ENCODE peak calls at places on chromosomes 7 and 10, in nine cellular contexts. B is stomach, Q is tibial nerve, N is A549, J is ovary, X is GM12878, Y is suprapubic skin, F is transverse colon, G is HepG2. O is an unnamed sample.

GRCh38 chr10:112519129-112519761 is 72.2 kb downstream of the VTI1A start:
- DNase-seq in B (no peak), J (no peak), X (no peak), F (peak), Q (no peak), Y (no peak), G (no peak), N (no peak), O (no peak)

GRCh38 chr7:35422715-35423114 is 168.8 kb upstream of the TBX20 start:
- DNase-seq in F (no peak), Q (no peak), N (no peak), J (no peak), G (no peak), B (no peak), X (no peak), Y (no peak), O (no peak)

GRCh38 chr7:39042706-39043105 is 65.0 kb downstream of the POU6F2 start:
- DNase-seq in F (no peak), Q (no peak), J (no peak), B (no peak), Y (no peak), G (no peak), N (no peak), X (no peak), O (no peak)

GRCh38 chr10:43665054-43665453 is 16.4 kb upstream of the ZNF32 start:
- DNase-seq in G (no peak), B (no peak), J (no peak), X (no peak), N (no peak), F (no peak), Q (no peak), Y (no peak), O (no peak)

GRCh38 chr10:44382131-44382858 is 2.6 kb downstream of the CXCL12 start:
- DNase-seq in Q (no peak), Y (peak), J (no peak), G (no peak), X (no peak), F (no peak), B (peak), N (no peak), O (peak)

GRCh38 chr10:3570855-3571266 is 214.1 kb downstream of the KLF6 start:
- DNase-seq in J (no peak), B (no peak), N (no peak), Y (no peak), Q (peak), G (no peak), F (no peak), X (no peak), O (peak)

GRCh38 chr7:105346593-105347322 is 42.0 kb downstream of the SRPK2 start:
- DNase-seq in Q (no peak), G (no peak), J (no peak), B (no peak), X (no peak), F (no peak), N (no peak), Y (no peak), O (no peak)

GRCh38 chr7:28037220-28038010 is 143.2 kb downstream of the JAZF1 start:
- DNase-seq in N (peak), Q (no peak), X (peak), Y (no peak), F (no peak), G (peak), B (no peak), J (no peak), O (no peak)

GRCh38 chr7:113008755-113009154 is 77.9 kb downstream of the GPR85 start:
- DNase-seq in N (no peak), B (no peak), Q (no peak), F (no peak), J (no peak), Y (no peak), G (no peak), X (no peak), O (no peak)

GRCh38 chr7:496528-497295 is 22.9 kb downstream of the PDGFA start:
- DNase-seq in Y (no peak), X (no peak), Q (no peak), N (no peak), J (no peak), B (no peak), F (no peak), G (no peak), O (peak)

GRCh38 chr10:33249137-33249536 is 85.3 kb downstream of the NRP1 start:
- DNase-seq in J (no peak), N (no peak), X (no peak), B (no peak), G (no peak), Q (no peak), F (no peak), Y (no peak), O (no peak)

GRCh38 chr7:99693427-99694200 is 13.8 kb upstream of the CYP3A5 start:
- DNase-seq in G (peak), J (no peak), Y (no peak), F (peak), N (no peak), B (peak), Q (no peak), X (no peak), O (no peak)

GRCh38 chr7:108420482-108420908 is 35.7 kb downstream of the NRCAM start:
- DNase-seq in J (no peak), F (no peak), Q (no peak), X (no peak), N (peak), Y (no peak), G (no peak), B (no peak), O (no peak)

GRCh38 chr7:152313879-152314604 is 121.8 kb downstream of the KMT2C start:
- DNase-seq in F (no peak), J (no peak), B (no peak), N (peak), Q (no peak), Y (no peak), X (no peak), G (no peak), O (no peak)

GRCh38 chr7:491958-492713 is 27.5 kb downstream of the PDGFA start:
- DNase-seq in F (no peak), X (no peak), J (no peak), Q (no peak), Y (no peak), G (no peak), B (no peak), N (no peak), O (peak)

DNA sequence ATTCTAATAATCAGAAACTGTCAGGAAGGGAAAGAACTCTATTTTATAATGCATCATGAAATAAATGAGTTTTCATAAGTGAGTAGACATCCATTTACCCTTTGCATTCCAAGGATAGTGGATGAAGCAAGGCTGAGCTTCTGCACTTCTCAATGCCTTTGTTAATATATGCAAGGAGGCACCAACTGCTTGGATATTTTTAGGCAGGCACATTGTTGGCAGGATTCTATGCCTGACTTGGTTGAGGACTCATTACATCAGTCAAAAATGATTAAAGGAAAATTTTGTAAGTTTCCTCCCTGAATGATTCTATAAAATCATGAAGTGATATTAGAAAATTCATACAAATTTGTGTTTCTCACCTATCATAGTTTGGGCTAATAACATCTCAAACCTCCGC is 612.2 kb upstream of the POM121L12 start:
- DNase-seq in X (no peak), G (no peak), Q (no peak), Y (no peak), J (no peak), B (no peak), N (no peak), F (no peak), O (no peak)
- TF ChIP-seq EP300 in X (no peak), G (no peak), Q (no peak), Y (no peak), J (no peak), B (no peak), N (no peak), F (no peak), O (no peak)

GRCh38 chr10:47340613-47341170 is 7.5 kb upstream of the RBP3 start:
- DNase-seq in J (no peak), F (peak), Q (peak), G (peak), B (peak), X (peak), Y (peak), N (peak), O (no peak)
- TF ChIP-seq EP300 in J (no peak), F (no peak), Q (no peak), G (no peak), B (no peak), X (no peak), Y (no peak), N (no peak), O (no peak)

DNA sequence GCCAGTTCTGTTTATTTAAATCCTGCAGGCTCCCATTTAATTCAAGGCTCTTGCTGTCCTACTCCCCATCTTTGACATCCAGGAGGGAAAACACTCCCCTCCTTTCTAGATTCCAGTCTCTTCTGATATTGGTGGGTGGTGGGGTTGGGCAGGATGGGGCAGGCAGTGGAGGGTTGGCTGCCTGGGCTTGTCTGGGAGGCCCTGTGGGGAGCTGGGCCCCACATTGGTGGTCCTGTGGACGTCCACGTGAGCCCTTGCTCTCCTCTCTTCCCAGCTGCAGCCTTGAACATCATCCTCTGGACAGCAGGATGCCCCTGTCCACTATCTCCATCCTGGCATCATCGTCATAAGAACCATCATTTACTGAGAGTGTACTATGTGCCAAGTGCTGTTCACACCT is 108.9 kb upstream of the PCBD1 start:
- DNase-seq in N (no peak), B (no peak), F (no peak), G (no peak), Y (no peak), X (no peak), J (no peak), Q (no peak), O (no peak)
- TF ChIP-seq EP300 in N (no peak), B (no peak), F (no peak), G (no peak), Y (no peak), X (no peak), J (no peak), Q (no peak), O (no peak)

GRCh38 chr10:105044902-105045301 is 403.8 kb downstream of the SORCS3 start:
- DNase-seq in B (no peak), Y (no peak), N (no peak), G (no peak), Q (no peak), X (no peak), J (no peak), F (no peak), O (no peak)
- TF ChIP-seq EP300 in B (no peak), Y (no peak), N (no peak), G (no peak), Q (no peak), X (no peak), J (no peak), F (no peak), O (no peak)

GRCh38 chr10:96473866-96474265 is 39.9 kb downstream of the TLL2 start:
- DNase-seq in Y (no peak), F (no peak), J (no peak), G (no peak), N (no peak), X (no peak), Q (no peak), B (no peak), O (no peak)

GRCh38 chr10:96482815-96483588 is 30.7 kb downstream of the TLL2 start:
- DNase-seq in F (no peak), N (no peak), J (no peak), Y (no peak), B (no peak), X (no peak), Q (no peak), G (no peak), O (no peak)

DNA sequence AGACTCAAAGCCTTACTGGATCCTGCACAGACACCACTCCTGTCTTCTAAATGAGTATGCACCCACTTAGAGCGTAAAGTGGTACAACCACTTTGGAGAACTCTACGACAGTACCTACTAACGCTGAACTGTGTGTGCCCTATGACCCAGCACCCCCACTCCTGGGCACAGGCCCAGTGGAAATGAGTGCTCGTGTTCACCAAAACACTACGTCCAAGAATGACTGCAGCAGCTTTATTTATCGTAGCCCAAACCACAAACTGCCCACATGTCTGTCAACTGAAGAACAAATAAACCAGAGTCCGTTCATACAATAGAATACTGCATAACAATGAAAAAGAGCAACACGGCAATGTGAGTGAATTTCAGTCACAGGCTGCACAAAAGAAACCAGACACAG is 35.4 kb downstream of the TLL2 start:
- DNase-seq in Q (no peak), G (no peak), N (no peak), Y (no peak), B (no peak), X (no peak), J (no peak), F (no peak), O (no peak)
- TF ChIP-seq EP300 in Q (no peak), G (no peak), N (no peak), Y (no peak), B (no peak), X (no peak), J (no peak), F (no peak), O (no peak)

DNA sequence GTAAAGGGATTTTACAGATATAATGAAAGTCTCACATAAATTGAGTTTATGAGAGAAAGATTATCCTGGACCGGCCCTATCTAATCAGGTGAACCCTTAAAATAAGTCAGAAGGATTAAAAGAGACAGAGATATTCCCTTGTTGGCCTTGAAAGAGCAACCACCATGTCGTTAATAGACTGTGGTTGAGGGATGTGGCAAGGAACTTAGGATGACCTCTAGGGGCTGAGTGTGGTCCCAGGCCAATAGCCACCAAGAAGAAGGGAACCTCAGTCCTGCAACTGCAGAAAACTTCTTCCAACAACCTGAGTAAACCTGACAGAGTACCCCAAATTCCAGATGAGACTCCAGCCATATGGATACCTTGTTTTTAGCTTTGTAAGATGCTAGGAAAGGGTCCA is 121.5 kb downstream of the POLR1F start:
- DNase-seq in X (no peak), Y (no peak), N (no peak), F (no peak), G (no peak), J (no peak), Q (no peak), B (no peak), O (no peak)
- TF ChIP-seq EP300 in X (no peak), Y (no peak), N (no peak), F (no peak), G (no peak), J (no peak), Q (no peak), B (no peak), O (no peak)

GRCh38 chr7:84102213-84102612 is 92.4 kb downstream of the SEMA3A start:
- DNase-seq in J (no peak), G (no peak), X (no peak), B (no peak), N (no peak), Q (no peak), Y (no peak), F (no peak), O (no peak)
- TF ChIP-seq EP300 in J (no peak), G (no peak), X (no peak), B (no peak), N (no peak), Q (no peak), Y (no peak), F (no peak), O (no peak)

O was measured in sigmoid colon.